ENCODE peak calls at places on chromosome 6, in ten cellular contexts. One of them, this sample, is unnamed.
A peak's percentile ranks its signal among the peaks of the same experiment; 100 is the strongest.

GRCh38 chr6:23446394-23447001 is 679.5 kb upstream of the NRSN1 start:
- DNase-seq in neural progenitor cell: peak; percentile 25
- DNase-seq in fibroblast of lung: peak; percentile 78
- DNase-seq in endothelial cell of umbilical vein: peak; percentile 69
- DNase-seq in DND-41: no peak
- DNase-seq in hepatocyte: peak; percentile 63
- DNase-seq in MM.1S: peak; percentile 40
- DNase-seq in GM23338: peak; percentile 42
- DNase-seq in IMR-90: peak; percentile 76
- DNase-seq in GM12878: no peak
- DNase-seq in this sample: no peak

GRCh38 chr6:47276377-47276776 is 33.3 kb downstream of the TNFRSF21 start:
- DNase-seq in neural progenitor cell: no peak
- DNase-seq in fibroblast of lung: peak; percentile 29
- DNase-seq in endothelial cell of umbilical vein: no peak
- DNase-seq in DND-41: no peak
- DNase-seq in hepatocyte: no peak
- DNase-seq in MM.1S: no peak
- DNase-seq in GM23338: no peak
- DNase-seq in IMR-90: peak; percentile 5
- DNase-seq in GM12878: no peak
- DNase-seq in this sample: no peak

GRCh38 chr6:26544473-26544872 is 6.3 kb downstream of the HMGN4 start:
- DNase-seq in neural progenitor cell: no peak
- DNase-seq in fibroblast of lung: no peak
- DNase-seq in endothelial cell of umbilical vein: no peak
- DNase-seq in DND-41: no peak
- DNase-seq in hepatocyte: no peak
- DNase-seq in MM.1S: no peak
- DNase-seq in GM23338: no peak
- DNase-seq in IMR-90: no peak
- DNase-seq in GM12878: no peak
- DNase-seq in this sample: no peak

GRCh38 chr6:71404145-71404966 is 115.7 kb downstream of the OGFRL1 start:
- DNase-seq in neural progenitor cell: no peak
- DNase-seq in fibroblast of lung: peak; percentile 64
- DNase-seq in endothelial cell of umbilical vein: peak; percentile 94
- DNase-seq in DND-41: no peak
- DNase-seq in hepatocyte: no peak
- DNase-seq in MM.1S: no peak
- DNase-seq in GM23338: peak; percentile 62
- DNase-seq in IMR-90: peak; percentile 76
- DNase-seq in GM12878: no peak
- DNase-seq in this sample: peak; percentile 64

GRCh38 chr6:107179004-107179403 is 63.7 kb upstream of the BEND3 start:
- DNase-seq in neural progenitor cell: peak; percentile 9
- DNase-seq in fibroblast of lung: peak; percentile 27
- DNase-seq in endothelial cell of umbilical vein: peak; percentile 30
- DNase-seq in DND-41: peak; percentile 26
- DNase-seq in hepatocyte: no peak
- DNase-seq in MM.1S: no peak
- DNase-seq in GM23338: peak; percentile 50
- DNase-seq in IMR-90: peak; percentile 8
- DNase-seq in GM12878: no peak
- DNase-seq in this sample: no peak

GRCh38 chr6:1082040-1082935 is 229.6 kb upstream of the FOXQ1 start:
- DNase-seq in neural progenitor cell: no peak
- DNase-seq in fibroblast of lung: peak; percentile 74
- DNase-seq in endothelial cell of umbilical vein: peak; percentile 2
- DNase-seq in DND-41: no peak
- DNase-seq in hepatocyte: no peak
- DNase-seq in MM.1S: no peak
- DNase-seq in GM23338: no peak
- DNase-seq in IMR-90: peak; percentile 73
- DNase-seq in GM12878: no peak
- DNase-seq in this sample: peak; percentile 71

GRCh38 chr6:118787746-118788419 is 106.1 kb upstream of the ASF1A start:
- DNase-seq in neural progenitor cell: no peak
- DNase-seq in fibroblast of lung: peak; percentile 23
- DNase-seq in endothelial cell of umbilical vein: peak; percentile 44
- DNase-seq in DND-41: peak; percentile 45
- DNase-seq in hepatocyte: no peak
- DNase-seq in MM.1S: no peak
- DNase-seq in GM23338: no peak
- DNase-seq in IMR-90: no peak
- DNase-seq in GM12878: no peak
- DNase-seq in this sample: no peak

GRCh38 chr6:146889303-146889702 is 290.5 kb downstream of the ADGB start:
- DNase-seq in neural progenitor cell: no peak
- DNase-seq in fibroblast of lung: no peak
- DNase-seq in endothelial cell of umbilical vein: no peak
- DNase-seq in DND-41: no peak
- DNase-seq in hepatocyte: no peak
- DNase-seq in MM.1S: no peak
- DNase-seq in GM23338: no peak
- DNase-seq in IMR-90: no peak
- DNase-seq in GM12878: no peak
- DNase-seq in this sample: no peak

GRCh38 chr6:54431466-54431865 is 123.2 kb downstream of the TINAG start:
- DNase-seq in neural progenitor cell: no peak
- DNase-seq in fibroblast of lung: peak; percentile 56
- DNase-seq in endothelial cell of umbilical vein: peak; percentile 73
- DNase-seq in DND-41: no peak
- DNase-seq in hepatocyte: no peak
- DNase-seq in MM.1S: no peak
- DNase-seq in GM23338: no peak
- DNase-seq in IMR-90: peak; percentile 43
- DNase-seq in GM12878: no peak
- DNase-seq in this sample: no peak

GRCh38 chr6:155194399-155194798 is 69.4 kb upstream of the CLDN20 start:
- DNase-seq in neural progenitor cell: no peak
- DNase-seq in fibroblast of lung: no peak
- DNase-seq in endothelial cell of umbilical vein: no peak
- DNase-seq in DND-41: no peak
- DNase-seq in hepatocyte: no peak
- DNase-seq in MM.1S: no peak
- DNase-seq in GM23338: no peak
- DNase-seq in IMR-90: no peak
- DNase-seq in GM12878: no peak
- DNase-seq in this sample: no peak

GRCh38 chr6:98946266-98946817 is 1.4 kb downstream of the FBXL4 start:
- DNase-seq in neural progenitor cell: no peak
- DNase-seq in fibroblast of lung: peak; percentile 19
- DNase-seq in endothelial cell of umbilical vein: no peak
- DNase-seq in DND-41: no peak
- DNase-seq in hepatocyte: no peak
- DNase-seq in MM.1S: no peak
- DNase-seq in GM23338: no peak
- DNase-seq in IMR-90: no peak
- DNase-seq in GM12878: no peak
- DNase-seq in this sample: no peak

GRCh38 chr6:148671085-148671484 is 75.7 kb upstream of the UST start:
- DNase-seq in neural progenitor cell: no peak
- DNase-seq in fibroblast of lung: no peak
- DNase-seq in endothelial cell of umbilical vein: no peak
- DNase-seq in DND-41: no peak
- DNase-seq in hepatocyte: no peak
- DNase-seq in MM.1S: no peak
- DNase-seq in GM23338: peak; percentile 58
- DNase-seq in IMR-90: no peak
- DNase-seq in GM12878: no peak
- DNase-seq in this sample: no peak
- H3K27ac ChIP-seq in neural progenitor cell: no peak overlapping the region
- H3K27ac ChIP-seq in fibroblast of lung: no peak overlapping the region
- H3K27ac ChIP-seq in endothelial cell of umbilical vein: no peak overlapping the region
- H3K27ac ChIP-seq in DND-41: no peak overlapping the region
- H3K27ac ChIP-seq in hepatocyte: no peak overlapping the region
- H3K27ac ChIP-seq in MM.1S: no peak overlapping the region
- H3K27ac ChIP-seq in GM23338: no peak overlapping the region
- H3K27ac ChIP-seq in IMR-90: no peak overlapping the region
- H3K27ac ChIP-seq in GM12878: no peak overlapping the region
- H3K27ac ChIP-seq in this sample: no peak overlapping the region

GRCh38 chr6:41427642-41428401 is 92.4 kb downstream of the NCR2 start:
- DNase-seq in neural progenitor cell: peak; percentile 67
- DNase-seq in fibroblast of lung: no peak
- DNase-seq in endothelial cell of umbilical vein: no peak
- DNase-seq in DND-41: no peak
- DNase-seq in hepatocyte: peak; percentile 78
- DNase-seq in MM.1S: no peak
- DNase-seq in GM23338: peak; percentile 82
- DNase-seq in IMR-90: no peak
- DNase-seq in GM12878: no peak
- DNase-seq in this sample: no peak
- H2AFZ ChIP-seq in neural progenitor cell: no peak overlapping the region
- H2AFZ ChIP-seq in fibroblast of lung: no peak overlapping the region
- H2AFZ ChIP-seq in endothelial cell of umbilical vein: no peak overlapping the region
- H2AFZ ChIP-seq in DND-41: no peak overlapping the region
- H2AFZ ChIP-seq in hepatocyte: peak overlapping the region; percentile 56
- H2AFZ ChIP-seq in MM.1S: no peak overlapping the region
- H2AFZ ChIP-seq in GM23338: peak overlapping the region; percentile 59
- H2AFZ ChIP-seq in IMR-90: peak overlapping the region; percentile 68
- H2AFZ ChIP-seq in GM12878: peak overlapping the region; percentile 13
- H2AFZ ChIP-seq in this sample: no peak overlapping the region

GRCh38 chr6:11206576-11206975 is 25.9 kb downstream of the NEDD9 start:
- DNase-seq in neural progenitor cell: no peak
- DNase-seq in fibroblast of lung: no peak
- DNase-seq in endothelial cell of umbilical vein: no peak
- DNase-seq in DND-41: no peak
- DNase-seq in hepatocyte: no peak
- DNase-seq in MM.1S: no peak
- DNase-seq in GM23338: no peak
- DNase-seq in IMR-90: no peak
- DNase-seq in GM12878: no peak
- DNase-seq in this sample: no peak
- H3K36me3 ChIP-seq in neural progenitor cell: no peaks in the 10 kb centered on the region
- H3K36me3 ChIP-seq in fibroblast of lung: peaks cover 5% of the 10 kb centered on the region
- H3K36me3 ChIP-seq in endothelial cell of umbilical vein: peaks cover 10% of the 10 kb centered on the region
- H3K36me3 ChIP-seq in DND-41: no peaks in the 10 kb centered on the region
- H3K36me3 ChIP-seq in hepatocyte: no peaks in the 10 kb centered on the region
- H3K36me3 ChIP-seq in MM.1S: no peaks in the 10 kb centered on the region
- H3K36me3 ChIP-seq in GM23338: no peaks in the 10 kb centered on the region
- H3K36me3 ChIP-seq in IMR-90: peaks cover 4% of the 10 kb centered on the region
- H3K36me3 ChIP-seq in GM12878: peaks cover 13% of the 10 kb centered on the region
- H3K36me3 ChIP-seq in this sample: no peaks in the 10 kb centered on the region

GRCh38 chr6:33607784-33608161 is 13.3 kb upstream of the ITPR3 start:
- DNase-seq in neural progenitor cell: no peak
- DNase-seq in fibroblast of lung: no peak
- DNase-seq in endothelial cell of umbilical vein: no peak
- DNase-seq in DND-41: peak; percentile 30
- DNase-seq in hepatocyte: no peak
- DNase-seq in MM.1S: peak; percentile 68
- DNase-seq in GM23338: peak; percentile 47
- DNase-seq in IMR-90: no peak
- DNase-seq in GM12878: no peak
- DNase-seq in this sample: no peak

GRCh38 chr6:33609444-33610034 is 11.6 kb upstream of the ITPR3 start:
- DNase-seq in neural progenitor cell: no peak
- DNase-seq in fibroblast of lung: peak; percentile 65
- DNase-seq in endothelial cell of umbilical vein: no peak
- DNase-seq in DND-41: no peak
- DNase-seq in hepatocyte: no peak
- DNase-seq in MM.1S: no peak
- DNase-seq in GM23338: no peak
- DNase-seq in IMR-90: peak; percentile 74
- DNase-seq in GM12878: no peak
- DNase-seq in this sample: no peak

GRCh38 chr6:33607126-33607783 is 13.9 kb upstream of the ITPR3 start:
- DNase-seq in neural progenitor cell: peak; percentile 59
- DNase-seq in fibroblast of lung: no peak
- DNase-seq in endothelial cell of umbilical vein: no peak
- DNase-seq in DND-41: no peak
- DNase-seq in hepatocyte: peak; percentile 2
- DNase-seq in MM.1S: no peak
- DNase-seq in GM23338: no peak
- DNase-seq in IMR-90: no peak
- DNase-seq in GM12878: no peak
- DNase-seq in this sample: no peak

GRCh38 chr6:33610057-33610456 is 11.1 kb upstream of the ITPR3 start:
- DNase-seq in neural progenitor cell: no peak
- DNase-seq in fibroblast of lung: no peak
- DNase-seq in endothelial cell of umbilical vein: no peak
- DNase-seq in DND-41: no peak
- DNase-seq in hepatocyte: no peak
- DNase-seq in MM.1S: no peak
- DNase-seq in GM23338: no peak
- DNase-seq in IMR-90: no peak
- DNase-seq in GM12878: no peak
- DNase-seq in this sample: no peak

GRCh38 chr6:33609019-33609418 is 12.1 kb upstream of the ITPR3 start:
- DNase-seq in neural progenitor cell: no peak
- DNase-seq in fibroblast of lung: no peak
- DNase-seq in endothelial cell of umbilical vein: no peak
- DNase-seq in DND-41: no peak
- DNase-seq in hepatocyte: no peak
- DNase-seq in MM.1S: no peak
- DNase-seq in GM23338: no peak
- DNase-seq in IMR-90: no peak
- DNase-seq in GM12878: no peak
- DNase-seq in this sample: no peak
- H3K27ac ChIP-seq in neural progenitor cell: no peak overlapping the region
- H3K27ac ChIP-seq in fibroblast of lung: peak overlapping the region; percentile 38
- H3K27ac ChIP-seq in endothelial cell of umbilical vein: no peak overlapping the region
- H3K27ac ChIP-seq in DND-41: no peak overlapping the region
- H3K27ac ChIP-seq in hepatocyte: no peak overlapping the region
- H3K27ac ChIP-seq in MM.1S: no peak overlapping the region
- H3K27ac ChIP-seq in GM23338: no peak overlapping the region
- H3K27ac ChIP-seq in IMR-90: no peak overlapping the region
- H3K27ac ChIP-seq in GM12878: no peak overlapping the region
- H3K27ac ChIP-seq in this sample: no peak overlapping the region

This sample was measured in keratinocyte.